ENCODE peak calls at places on chromosomes 12 and 14, in ten cellular contexts. H, G, F, E, W, M, R, L, X and Q are unnamed samples.

GRCh38 chr12:15208871-15209656 is 12.2 kb downstream of the RERG start:
- DNase-seq in X (no peak), L (no peak), W (no peak), G (no peak), H (no peak), R (no peak), F (no peak), M (no peak), E (no peak), Q (no peak)

GRCh38 chr12:29611906-29612305 is 114.4 kb upstream of the OVCH1 start:
- DNase-seq in F (no peak), R (peak), L (no peak), E (no peak), H (no peak), G (no peak), M (no peak), X (peak), W (no peak), Q (no peak)

GRCh38 chr14:98984719-98985041 is 287.3 kb downstream of the BCL11B start:
- DNase-seq in W (no peak), X (no peak), M (peak), F (peak), E (no peak), R (no peak), H (no peak), L (no peak), G (no peak), Q (peak)

GRCh38 chr12:1093166-1093751 is 102.2 kb downstream of the ERC1 start:
- DNase-seq in W (peak), H (no peak), E (peak), F (no peak), L (peak), R (peak), G (no peak), M (no peak), X (no peak), Q (no peak)

GRCh38 chr12:18859400-18859799 is 121.5 kb downstream of the CAPZA3 start:
- DNase-seq in M (no peak), H (no peak), G (no peak), E (no peak), X (no peak), L (no peak), F (no peak), W (no peak), R (no peak), Q (no peak)

GRCh38 chr12:93984005-93984404 is 164.4 kb upstream of the PLXNC1 start:
- DNase-seq in E (no peak), R (no peak), W (no peak), G (no peak), H (no peak), F (no peak), L (no peak), M (no peak), X (no peak), Q (no peak)

GRCh38 chr12:47867496-47867941 is 37.3 kb downstream of the VDR start:
- DNase-seq in M (no peak), E (no peak), F (no peak), L (no peak), R (peak), G (no peak), W (peak), H (no peak), X (peak), Q (peak)

GRCh38 chr12:109445224-109445623 is 31.9 kb downstream of the KCTD10 start:
- DNase-seq in E (no peak), M (no peak), R (peak), H (no peak), W (no peak), F (no peak), X (peak), L (no peak), G (no peak), Q (no peak)

GRCh38 chr12:81874166-81874565 is 115.0 kb upstream of the PPFIA2 start:
- DNase-seq in X (no peak), F (no peak), R (no peak), W (no peak), L (no peak), G (no peak), M (no peak), E (no peak), H (no peak), Q (no peak)

GRCh38 chr12:4421590-4422031 is 24.0 kb downstream of the FGF6 start:
- DNase-seq in E (peak), G (no peak), W (peak), X (no peak), M (no peak), L (no peak), R (no peak), F (no peak), H (no peak), Q (peak)

GRCh38 chr12:115430636-115431035 is 746.7 kb upstream of the TBX3 start:
- DNase-seq in L (no peak), W (no peak), H (no peak), F (no peak), E (no peak), R (no peak), X (no peak), M (no peak), G (no peak), Q (no peak)

GRCh38 chr12:198708-199107 is 15.2 kb downstream of the SLC6A12 start:
- DNase-seq in G (no peak), H (no peak), R (no peak), L (no peak), M (no peak), X (no peak), F (no peak), E (no peak), W (no peak), Q (no peak)

GRCh38 chr12:26754148-26754547 is 78.8 kb downstream of the ITPR2 start:
- DNase-seq in X (no peak), M (no peak), H (no peak), E (no peak), G (no peak), L (no peak), F (no peak), R (no peak), W (no peak), Q (no peak)

GRCh38 chr14:89303452-89304435 is 113.3 kb downstream of the FOXN3 start:
- DNase-seq in E (peak), L (peak), W (peak), H (no peak), M (no peak), R (peak), G (peak), X (peak), F (no peak), Q (no peak)

GRCh38 chr12:51028126-51028810 is 2.1 kb upstream of the SLC11A2 start:
- DNase-seq in L (peak), W (peak), F (no peak), X (no peak), R (no peak), M (no peak), E (peak), H (no peak), G (no peak), Q (peak)

GRCh38 chr12:7512528-7512927 is 9.0 kb upstream of the CD163 start:
- DNase-seq in H (no peak), L (no peak), F (no peak), G (no peak), M (no peak), X (peak), W (peak), E (no peak), R (peak), Q (peak)

GRCh38 chr14:95300697-95301526 is 18.8 kb downstream of the CLMN start:
- DNase-seq in H (no peak), R (no peak), F (no peak), L (no peak), X (no peak), E (peak), M (no peak), G (no peak), W (no peak), Q (no peak)